ENCODE peak calls at places on chromosome 19, in ten cellular contexts. X is ovary; V is CD8-positive, alpha-beta T cell; T is Panc1; O is astrocyte; B is esophagus squamous epithelium; S is sigmoid colon; Q is left ventricle myocardium inferior; L is transverse colon; Z is stomach. J is an unnamed sample.

GRCh38 chr19:29001922-29002247 is 211.1 kb downstream of the UQCRFS1 start:
- DNase-seq in O (no peak), B (no peak), Q (no peak), V (no peak), X (no peak), L (no peak), S (peak; percentile 11), Z (no peak), T (no peak), J (no peak)

GRCh38 chr19:42290523-42291436 is 11.2 kb upstream of the PRR19 start:
- DNase-seq in X (peak; percentile 47), B (no peak), Q (no peak), L (no peak), O (no peak), S (no peak), V (peak; percentile 73), Z (no peak), T (no peak), J (no peak)

GRCh38 chr19:38319421-38320258 is at the start of gene KCNK6:
- DNase-seq in V (peak; percentile 66), B (no peak), Q (peak; percentile 46), Z (peak; percentile 70), O (peak; percentile 14), T (no peak), S (no peak), X (peak; percentile 73), L (peak; percentile 82), J (peak; percentile 58)

GRCh38 chr19:44607049-44607448 is 6.3 kb upstream of the IGSF23 start:
- DNase-seq in B (no peak), Z (no peak), O (peak; percentile 25), T (no peak), V (no peak), Q (no peak), X (no peak), L (no peak), S (no peak), J (no peak)

GRCh38 chr19:15154002-15154612 is 46.7 kb downstream of the NOTCH3 start:
- DNase-seq in Q (no peak), T (no peak), V (no peak), O (no peak), Z (no peak), L (peak; percentile 38), B (no peak), X (no peak), S (peak; percentile 17), J (no peak)

GRCh38 chr19:33740811-33741396 is 55.8 kb upstream of the KCTD15 start:
- DNase-seq in V (no peak), B (no peak), T (no peak), L (no peak), X (peak; percentile 23), S (no peak), Q (no peak), Z (no peak), O (peak; percentile 27), J (no peak)

GRCh38 chr19:46115396-46116109 is 8.9 kb downstream of the IGFL3 start:
- DNase-seq in Q (no peak), S (no peak), L (no peak), B (no peak), V (no peak), T (no peak), O (peak; percentile 91), Z (no peak), X (no peak), J (no peak)

GRCh38 chr19:5893907-5894703 is 9.5 kb downstream of the NDUFA11 start:
- DNase-seq in O (no peak), Z (no peak), T (no peak), V (no peak), X (no peak), Q (peak; percentile 58), B (no peak), S (no peak), L (no peak), J (peak; percentile 62)

GRCh38 chr19:8552810-8553209 is 24.4 kb downstream of the MYO1F start:
- DNase-seq in X (no peak), T (no peak), L (no peak), Z (no peak), B (no peak), Q (no peak), V (no peak), S (no peak), O (peak; percentile 18), J (no peak)

GRCh38 chr19:55720214-55720746 is 17.9 kb downstream of the NLRP9 start:
- DNase-seq in S (no peak), O (no peak), B (no peak), Z (no peak), X (no peak), V (no peak), L (no peak), T (no peak), Q (no peak), J (no peak)

GRCh38 chr19:41753936-41754529 is 1.3 kb upstream of the CEACAM6 start:
- DNase-seq in B (no peak), L (peak; percentile 77), S (no peak), V (peak; percentile 78), Q (no peak), X (no peak), Z (peak; percentile 75), T (no peak), O (no peak), J (peak; percentile 12)

GRCh38 chr19:16571283-16571682 is 932 bp downstream of the SLC35E1 start:
- DNase-seq in T (no peak), L (no peak), B (no peak), S (no peak), X (no peak), Z (no peak), Q (no peak), O (peak; percentile 36), V (peak; percentile 47), J (no peak)

GRCh38 chr19:17240855-17241399 is 4.8 kb downstream of the NR2F6 start:
- DNase-seq in L (no peak), T (no peak), S (no peak), B (no peak), Q (no peak), O (no peak), Z (no peak), X (no peak), V (no peak), J (no peak)

GRCh38 chr19:51572415-51572814 is 1.3 kb downstream of the ZNF175 start:
- DNase-seq in V (no peak), T (no peak), Q (no peak), Z (no peak), B (no peak), L (no peak), O (no peak), S (no peak), X (no peak), J (no peak)

GRCh38 chr19:2444251-2445002 is 12.3 kb downstream of the LMNB2 start:
- DNase-seq in T (no peak), Z (no peak), L (no peak), B (no peak), V (no peak), O (no peak), S (no peak), X (peak; percentile 14), Q (no peak), J (no peak)
- H3K27ac ChIP-seq in T (no peak overlapping the region), Z (no peak overlapping the region), L (no peak overlapping the region), B (no peak overlapping the region), V (no peak overlapping the region), O (no peak overlapping the region), S (no peak overlapping the region), X (no peak overlapping the region), Q (no peak overlapping the region), J (no peak overlapping the region)

GRCh38 chr19:32343550-32344262 is 1.7 kb upstream of the ZNF507 start:
- DNase-seq in Z (no peak), S (no peak), L (no peak), O (no peak), B (no peak), V (no peak), Q (no peak), T (no peak), X (no peak), J (no peak)

GRCh38 chr19:32342695-32343094 is 2.7 kb upstream of the ZNF507 start:
- DNase-seq in X (no peak), Q (no peak), O (no peak), S (no peak), V (no peak), T (no peak), B (no peak), Z (no peak), L (no peak), J (no peak)

GRCh38 chr19:32349724-32350475 is 4.5 kb downstream of the ZNF507 start:
- DNase-seq in Z (no peak), S (no peak), O (no peak), Q (no peak), V (no peak), T (no peak), L (no peak), X (no peak), B (no peak), J (no peak)

GRCh38 chr19:32346901-32347300 is 1.5 kb downstream of the ZNF507 start:
- DNase-seq in T (no peak), X (no peak), V (no peak), S (no peak), O (no peak), Q (no peak), B (no peak), Z (no peak), L (no peak), J (no peak)

GRCh38 chr19:32345261-32346207 is at the start of gene ZNF507:
- DNase-seq in S (peak; percentile 90), Q (peak; percentile 83), O (peak; percentile 31), B (no peak), Z (peak; percentile 85), V (peak; percentile 87), X (peak; percentile 88), L (peak; percentile 85), T (no peak), J (peak; percentile 87)
- TF ChIP-seq CTCF in S (peak; percentile 3), Q (peak; percentile 9), O (no peak), B (peak; percentile 33), Z (no peak), V (no peak), X (no peak), L (no peak), T (peak; percentile 29), J (peak; percentile 21)

DNA sequence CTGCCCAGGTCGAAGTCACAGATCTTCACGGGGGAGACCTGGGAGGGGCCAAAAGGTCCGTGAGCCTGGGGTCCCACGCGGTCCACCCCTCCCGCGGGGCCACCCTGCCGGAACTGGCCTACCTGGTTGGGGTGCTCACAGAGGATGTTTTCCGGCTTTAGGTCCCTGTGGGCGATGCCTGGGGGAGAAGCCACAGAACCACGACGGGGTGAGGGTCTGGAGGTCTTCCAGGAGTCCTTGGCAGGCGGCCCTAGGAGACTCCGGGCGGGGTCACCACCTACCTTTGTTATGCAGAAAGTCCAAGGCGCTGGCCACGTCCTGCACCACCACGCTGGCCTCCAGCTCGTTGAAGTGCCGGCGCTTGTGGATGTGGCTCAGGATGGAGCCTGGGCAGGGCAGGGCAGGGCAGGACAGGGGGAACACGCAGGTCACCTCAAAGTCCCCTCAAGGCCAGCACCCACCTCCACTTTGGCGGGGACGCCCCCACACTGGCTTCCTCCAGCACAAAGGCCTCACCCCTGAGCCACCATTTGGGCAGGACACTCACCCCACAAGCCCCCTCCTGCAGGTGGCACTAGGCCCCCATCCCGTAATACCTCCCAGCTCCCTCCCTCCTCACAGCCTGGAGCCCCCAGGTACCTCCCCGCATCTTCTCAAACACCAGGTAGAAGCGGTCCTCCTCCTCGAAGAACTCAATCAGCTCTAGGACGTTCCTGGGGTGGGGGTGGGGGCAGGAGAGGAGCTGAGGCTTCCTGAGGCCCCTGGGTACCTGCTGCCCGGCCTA is 8.4 kb downstream of the MKNK2 start:
- DNase-seq in X (peak; percentile 79), Q (no peak), O (no peak), B (no peak), T (no peak), S (peak; percentile 81), L (peak; percentile 50), V (no peak), Z (peak; percentile 60), J (peak; percentile 55)
- H3K4me1 ChIP-seq in X (peaks cover 15% of the 10 kb centered on the region), Q (peaks cover 93% of the 10 kb centered on the region), O (peaks cover 21% of the 10 kb centered on the region), B (peaks cover 70% of the 10 kb centered on the region), T (peaks cover 47% of the 10 kb centered on the region), S (peaks cover 2% of the 10 kb centered on the region), L (peaks cover 53% of the 10 kb centered on the region), V (peaks cover 62% of the 10 kb centered on the region), Z (peaks cover 67% of the 10 kb centered on the region), J (peaks cover 76% of the 10 kb centered on the region)

GRCh38 chr19:48110350-48110966 is at the start of gene PLA2G4C:
- DNase-seq in X (peak; percentile 87), B (peak; percentile 16), S (peak; percentile 96), T (peak; percentile 39), Q (peak; percentile 92), O (peak; percentile 80), L (peak; percentile 89), Z (peak; percentile 89), V (peak; percentile 88), J (peak; percentile 95)
- H3K27ac ChIP-seq in X (peak within 1 kb of the TSS; percentile 60), B (peak within 1 kb of the TSS; percentile 88), S (peak within 1 kb of the TSS; percentile 94), T (peak within 1 kb of the TSS; percentile 78), Q (peak within 1 kb of the TSS; percentile 96), O (peak within 1 kb of the TSS; percentile 85), L (peak within 1 kb of the TSS; percentile 93), Z (peak within 1 kb of the TSS; percentile 91), V (peak within 1 kb of the TSS; percentile 21), J (peak within 1 kb of the TSS; percentile 96)